ENCODE peak calls at places on chromosomes 12 and 14, in six cellular contexts. Q, T, J, L, V and H are unnamed samples.

GRCh38 chr12:3380200-3381020 is 110.6 kb upstream of the PRMT8 start:
- DNase-seq in Q (peak), T (no peak), J (no peak), L (no peak), V (no peak), H (peak)

GRCh38 chr12:74322792-74323191 is 214.8 kb upstream of the ATXN7L3B start:
- DNase-seq in Q (no peak), T (no peak), J (no peak), L (no peak), V (no peak), H (no peak)

GRCh38 chr14:95039259-95039992 is 117.9 kb downstream of the DICER1 start:
- DNase-seq in Q (peak), T (no peak), J (no peak), L (no peak), V (no peak), H (no peak)

GRCh38 chr14:77139540-77140342 is 1.9 kb downstream of the ZDHHC22 start:
- DNase-seq in Q (peak), T (no peak), J (no peak), L (no peak), V (no peak), H (no peak)

GRCh38 chr14:63452796-63453195 is 90.4 kb downstream of the PPP2R5E start:
- DNase-seq in Q (no peak), T (no peak), J (no peak), L (no peak), V (no peak), H (no peak)

GRCh38 chr12:96487214-96487613 is 2.2 kb upstream of the CFAP54 start:
- DNase-seq in Q (no peak), T (no peak), J (no peak), L (peak), V (no peak), H (no peak)

GRCh38 chr14:85054178-85054577 is 475.8 kb upstream of the FLRT2 start:
- DNase-seq in Q (no peak), T (no peak), J (no peak), L (no peak), V (no peak), H (no peak)

GRCh38 chr12:112664569-112664968 is 127.0 kb upstream of the RPH3A start:
- DNase-seq in Q (peak), T (no peak), J (no peak), L (no peak), V (no peak), H (no peak)

GRCh38 chr12:47734725-47735480 is 9.6 kb upstream of the ENDOU start:
- DNase-seq in Q (peak), T (no peak), J (peak), L (no peak), V (no peak), H (no peak)

GRCh38 chr14:27015046-27015445 is 417.2 kb upstream of the NOVA1 start:
- DNase-seq in Q (no peak), T (no peak), J (no peak), L (no peak), V (no peak), H (no peak)

GRCh38 chr12:62482769-62483168 is 16.1 kb downstream of the MON2 start:
- DNase-seq in Q (no peak), T (no peak), J (no peak), L (no peak), V (no peak), H (no peak)
- H3K4me3 ChIP-seq in Q (no peak), T (no peak), J (no peak), L (no peak), V (no peak), H (no peak)

GRCh38 chr12:100995201-100995600 is 200.6 kb downstream of the ANO4 start:
- DNase-seq in Q (no peak), T (no peak), J (no peak), L (peak), V (no peak), H (no peak)
- TF ChIP-seq POLR2A in Q (no peak), T (no peak), J (no peak), L (no peak), V (no peak), H (no peak)

GRCh38 chr14:96666088-96666487 is 131.1 kb upstream of the VRK1 start:
- DNase-seq in Q (no peak), T (no peak), J (no peak), L (no peak), V (no peak), H (no peak)
- TF ChIP-seq CTCF in Q (peak), T (no peak), J (no peak), L (no peak), V (no peak), H (no peak)

GRCh38 chr14:106455026-106455425 is 928.6 kb downstream of the TMEM121 start:
- DNase-seq in Q (no peak), T (no peak), J (no peak), L (no peak), V (no peak), H (no peak)

GRCh38 chr14:106460916-106461315 is 934.5 kb downstream of the TMEM121 start:
- DNase-seq in Q (no peak), T (no peak), J (no peak), L (no peak), V (no peak), H (no peak)

DNA sequence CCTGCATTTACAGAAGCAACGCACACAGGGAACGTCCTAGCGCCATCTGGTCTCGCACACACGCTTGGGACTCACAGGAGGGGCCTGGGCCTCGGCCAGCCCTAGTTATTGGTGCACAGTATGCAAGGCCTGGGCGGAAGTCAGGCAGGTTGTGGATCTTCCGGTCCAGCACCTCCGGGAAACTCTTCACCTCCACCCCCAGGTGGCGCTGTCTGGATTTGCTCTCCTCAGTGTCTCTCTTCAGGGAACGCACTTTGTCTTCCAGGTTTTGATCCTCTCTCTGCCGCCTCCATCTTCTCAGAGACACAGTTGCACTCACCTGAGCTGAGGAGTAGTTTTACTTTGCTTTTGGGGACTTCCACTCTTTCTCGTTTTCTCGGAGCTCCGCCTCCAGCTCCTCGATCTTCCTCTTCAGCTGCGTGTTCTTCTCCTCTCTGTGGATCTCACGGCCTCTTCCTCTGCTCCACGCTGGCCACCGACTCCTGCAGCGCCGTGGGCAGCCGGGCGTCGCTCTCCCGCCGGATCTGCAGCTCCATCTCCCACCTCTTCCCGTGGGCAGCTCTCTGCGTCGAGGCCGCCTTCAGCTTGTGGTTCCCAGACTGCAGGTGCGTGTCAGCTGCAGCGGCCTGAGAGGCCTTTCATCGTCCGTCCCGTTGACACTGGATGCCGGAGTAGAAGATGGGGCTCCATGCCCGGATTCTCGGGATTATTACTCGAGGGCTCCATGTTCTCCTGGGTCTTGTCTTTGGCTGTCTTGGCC is 933.8 kb downstream of the TMEM121 start:
- DNase-seq in Q (no peak), T (no peak), J (no peak), L (no peak), V (no peak), H (no peak)
- H3K4me3 ChIP-seq in Q (no peak), T (no peak), J (no peak), L (no peak), V (no peak), H (no peak)

DNA sequence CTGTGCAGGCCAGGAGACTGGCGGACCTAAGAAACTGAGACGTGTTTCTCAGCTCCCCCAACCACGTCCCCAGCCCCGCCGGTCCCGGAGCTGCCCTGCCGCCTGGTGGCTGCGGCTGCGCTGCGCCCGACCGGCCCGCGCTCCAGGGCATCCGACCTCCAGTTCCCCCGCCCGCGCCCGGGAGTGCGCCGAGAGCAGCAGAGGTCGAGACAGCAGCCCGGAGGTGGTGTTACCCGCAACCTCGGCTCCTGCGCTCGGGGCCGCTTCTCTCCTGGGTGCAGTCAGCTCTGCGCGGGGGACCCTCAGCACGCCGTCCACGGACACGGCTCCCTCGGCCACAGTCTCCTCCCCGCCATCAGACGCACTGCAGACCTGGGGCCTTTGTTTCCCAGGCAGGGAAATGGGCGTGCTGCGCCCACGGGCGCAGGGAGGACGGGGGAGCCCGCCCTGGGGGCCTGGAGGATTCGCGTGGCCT is 21.6 kb upstream of the GPR132 start:
- DNase-seq in Q (peak), T (peak), J (peak), L (peak), V (peak), H (peak)
- TF ChIP-seq POLR2A in Q (no peak), T (no peak), J (no peak), L (no peak), V (no peak), H (no peak)

DNA sequence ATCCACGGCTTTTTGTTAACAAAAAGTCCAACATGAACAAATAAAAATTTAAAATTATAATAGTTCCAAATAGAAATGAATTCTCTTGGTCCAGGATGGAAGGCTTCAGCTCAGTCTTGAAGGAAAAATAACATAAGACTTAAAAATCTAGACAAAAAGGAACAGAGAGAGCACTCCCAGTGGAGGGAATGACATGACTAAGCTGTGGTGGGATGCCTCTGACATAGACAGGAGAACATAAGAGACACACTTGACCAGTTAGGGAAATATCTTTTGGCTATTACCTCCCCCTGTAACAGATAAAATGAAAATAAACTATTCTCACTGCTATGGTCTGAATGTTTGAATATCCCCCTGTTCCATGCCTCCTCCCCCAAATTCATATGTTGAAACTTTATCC is 106.8 kb downstream of the BBS10 start:
- DNase-seq in Q (no peak), T (no peak), J (no peak), L (peak), V (no peak), H (no peak)
- TF ChIP-seq CTCF in Q (no peak), T (no peak), J (no peak), L (peak), V (no peak), H (no peak)